ENCODE peak calls at places on chromosomes 2 and 18, in six cellular contexts. S is astrocyte, B is iPS-NIHi11, U is nucleus accumbens, R is neuronal stem cell, W is mucosa of descending colon. F is an unnamed sample.
A peak's percentile ranks its signal among the peaks of the same experiment; 100 is the strongest.

GRCh38 chr2:241943961-241944575 is 74.5 kb downstream of the RTP5 start:
- DNase-seq in S (no peak), B (no peak), U (no peak), R (no peak), W (no peak), F (no peak)

GRCh38 chr2:153770359-153770991 is 101.2 kb upstream of the GALNT13 start:
- DNase-seq in S (no peak), B (peak; percentile 48), U (no peak), R (no peak), W (no peak), F (no peak)

GRCh38 chr2:19609266-19609665 is 250.8 kb upstream of the OSR1 start:
- DNase-seq in S (no peak), B (no peak), U (no peak), R (no peak), W (no peak), F (no peak)

GRCh38 chr18:8313043-8313442 is 296.2 kb upstream of the RAB12 start:
- DNase-seq in S (no peak), B (no peak), U (no peak), R (no peak), W (no peak), F (no peak)

GRCh38 chr2:121697108-121697631 is 39.5 kb downstream of the NIFK start:
- DNase-seq in S (peak; percentile 3), B (no peak), U (no peak), R (no peak), W (no peak), F (no peak)

GRCh38 chr18:58669731-58670379 is 1.4 kb upstream of the MALT1 start:
- DNase-seq in S (peak; percentile 89), B (no peak), U (no peak), R (no peak), W (no peak), F (peak; percentile 92)

GRCh38 chr2:8544786-8545631 is 136.8 kb upstream of the ID2 start:
- DNase-seq in S (peak; percentile 93), B (peak; percentile 75), U (no peak), R (no peak), W (peak; percentile 77), F (peak; percentile 29)

GRCh38 chr2:82996217-82996616 is 1462.9 kb downstream of the SUCLG1 start:
- DNase-seq in S (no peak), B (no peak), U (no peak), R (no peak), W (no peak), F (no peak)

GRCh38 chr2:29425866-29426265 is 310.7 kb downstream of the CLIP4 start:
- DNase-seq in S (no peak), B (no peak), U (no peak), R (no peak), W (no peak), F (no peak)